ENCODE peak calls at places on chromosomes 5 and 9, in seven cellular contexts. One of them, this sample, is unnamed.

GRCh38 chr5:108661590-108662219 is 86.0 kb upstream of the FER start:
- DNase-seq in IMR-90: peak; percentile 47
- DNase-seq in esophagus squamous epithelium: no peak
- DNase-seq in fibroblast of lung: peak; percentile 44
- DNase-seq in HCT116: no peak
- DNase-seq in hepatocyte: no peak
- DNase-seq in ovary: no peak
- DNase-seq in this sample: no peak

GRCh38 chr9:125049212-125049611 is 94.1 kb downstream of the SCAI start:
- DNase-seq in IMR-90: peak; percentile 15
- DNase-seq in esophagus squamous epithelium: no peak
- DNase-seq in fibroblast of lung: peak; percentile 12
- DNase-seq in HCT116: no peak
- DNase-seq in hepatocyte: peak; percentile 7
- DNase-seq in ovary: no peak
- DNase-seq in this sample: no peak

GRCh38 chr5:160192424-160192823 is 36.9 kb upstream of the FABP6 start:
- DNase-seq in IMR-90: no peak
- DNase-seq in esophagus squamous epithelium: no peak
- DNase-seq in fibroblast of lung: no peak
- DNase-seq in HCT116: no peak
- DNase-seq in hepatocyte: no peak
- DNase-seq in ovary: no peak
- DNase-seq in this sample: no peak

GRCh38 chr9:13478235-13478634 is 198.7 kb upstream of the MPDZ start:
- DNase-seq in IMR-90: peak; percentile 6
- DNase-seq in esophagus squamous epithelium: no peak
- DNase-seq in fibroblast of lung: peak; percentile 88
- DNase-seq in HCT116: no peak
- DNase-seq in hepatocyte: no peak
- DNase-seq in ovary: no peak
- DNase-seq in this sample: no peak

GRCh38 chr5:124908603-124909451 is 162.4 kb upstream of the ZNF608 start:
- DNase-seq in IMR-90: peak; percentile 18
- DNase-seq in esophagus squamous epithelium: no peak
- DNase-seq in fibroblast of lung: peak; percentile 77
- DNase-seq in HCT116: no peak
- DNase-seq in hepatocyte: peak; percentile 40
- DNase-seq in ovary: no peak
- DNase-seq in this sample: no peak

GRCh38 chr9:111891910-111892499 is 4.6 kb upstream of the UGCG start:
- DNase-seq in IMR-90: no peak
- DNase-seq in esophagus squamous epithelium: no peak
- DNase-seq in fibroblast of lung: no peak
- DNase-seq in HCT116: peak; percentile 59
- DNase-seq in hepatocyte: peak; percentile 57
- DNase-seq in ovary: no peak
- DNase-seq in this sample: no peak

GRCh38 chr9:114037249-114037648 is 40.9 kb downstream of the AMBP start:
- DNase-seq in IMR-90: no peak
- DNase-seq in esophagus squamous epithelium: no peak
- DNase-seq in fibroblast of lung: no peak
- DNase-seq in HCT116: no peak
- DNase-seq in hepatocyte: no peak
- DNase-seq in ovary: no peak
- DNase-seq in this sample: no peak

GRCh38 chr5:134138416-134139376 is 24.2 kb downstream of the TCF7 start:
- DNase-seq in IMR-90: peak; percentile 69
- DNase-seq in esophagus squamous epithelium: no peak
- DNase-seq in fibroblast of lung: peak; percentile 68
- DNase-seq in HCT116: no peak
- DNase-seq in hepatocyte: no peak
- DNase-seq in ovary: peak; percentile 28
- DNase-seq in this sample: peak; percentile 4

GRCh38 chr5:113274836-113275414 is 159.9 kb downstream of the TSSK1B start:
- DNase-seq in IMR-90: no peak
- DNase-seq in esophagus squamous epithelium: no peak
- DNase-seq in fibroblast of lung: no peak
- DNase-seq in HCT116: no peak
- DNase-seq in hepatocyte: no peak
- DNase-seq in ovary: no peak
- DNase-seq in this sample: peak; percentile 25

GRCh38 chr9:16132513-16132912 is 579.7 kb downstream of the CCDC171 start:
- DNase-seq in IMR-90: peak; percentile 47
- DNase-seq in esophagus squamous epithelium: no peak
- DNase-seq in fibroblast of lung: peak; percentile 70
- DNase-seq in HCT116: no peak
- DNase-seq in hepatocyte: no peak
- DNase-seq in ovary: no peak
- DNase-seq in this sample: no peak

GRCh38 chr5:134444941-134445471 is 33.3 kb upstream of the CDKN2AIPNL start:
- DNase-seq in IMR-90: no peak
- DNase-seq in esophagus squamous epithelium: no peak
- DNase-seq in fibroblast of lung: no peak
- DNase-seq in HCT116: no peak
- DNase-seq in hepatocyte: no peak
- DNase-seq in ovary: no peak
- DNase-seq in this sample: no peak

DNA sequence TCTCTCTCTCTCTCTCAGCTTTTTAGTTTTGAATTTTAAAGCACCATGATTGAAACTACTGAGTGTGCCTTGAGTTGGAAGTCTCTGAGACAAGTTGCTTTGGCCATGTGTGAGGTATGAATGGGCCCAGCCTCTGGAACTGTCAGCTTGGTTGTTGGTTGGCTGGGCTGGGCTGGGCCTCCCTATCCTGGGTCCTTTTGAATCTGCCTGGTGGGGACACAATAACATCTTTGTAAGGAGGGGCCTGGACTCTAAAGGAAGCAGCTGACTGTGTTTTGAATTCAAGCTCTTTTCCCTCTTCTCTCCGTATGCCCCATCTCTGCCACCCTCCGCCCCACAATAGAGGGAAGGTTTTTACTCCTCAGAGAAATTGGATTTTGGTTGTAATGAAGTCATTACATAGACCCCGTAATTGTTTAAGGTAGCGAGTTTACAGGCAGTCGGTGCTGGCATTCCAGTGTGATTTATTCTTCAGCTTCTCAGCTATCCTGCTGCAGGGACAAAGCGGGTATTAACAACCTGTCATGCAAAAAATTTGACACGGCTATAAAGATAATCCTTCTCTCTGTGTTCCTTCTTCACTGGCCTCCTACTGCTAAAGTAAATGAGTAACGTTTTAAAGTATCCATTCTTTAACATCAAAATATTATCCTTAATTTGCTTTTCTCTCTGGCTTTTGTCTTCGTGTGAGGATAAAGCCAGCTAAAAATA is 105.4 kb downstream of the DAPK1 start:
- DNase-seq in IMR-90: no peak
- DNase-seq in esophagus squamous epithelium: no peak
- DNase-seq in fibroblast of lung: no peak
- DNase-seq in HCT116: no peak
- DNase-seq in hepatocyte: no peak
- DNase-seq in ovary: no peak
- DNase-seq in this sample: no peak
- H3K4me1 ChIP-seq in IMR-90: peaks cover 18% of the 10 kb centered on the region
- H3K4me1 ChIP-seq in esophagus squamous epithelium: peaks cover 6% of the 10 kb centered on the region
- H3K4me1 ChIP-seq in fibroblast of lung: no peaks in the 10 kb centered on the region
- H3K4me1 ChIP-seq in HCT116: peaks cover 11% of the 10 kb centered on the region
- H3K4me1 ChIP-seq in hepatocyte: peaks cover 39% of the 10 kb centered on the region
- H3K4me1 ChIP-seq in ovary: peaks cover 21% of the 10 kb centered on the region
- H3K4me1 ChIP-seq in this sample: no peaks in the 10 kb centered on the region

DNA sequence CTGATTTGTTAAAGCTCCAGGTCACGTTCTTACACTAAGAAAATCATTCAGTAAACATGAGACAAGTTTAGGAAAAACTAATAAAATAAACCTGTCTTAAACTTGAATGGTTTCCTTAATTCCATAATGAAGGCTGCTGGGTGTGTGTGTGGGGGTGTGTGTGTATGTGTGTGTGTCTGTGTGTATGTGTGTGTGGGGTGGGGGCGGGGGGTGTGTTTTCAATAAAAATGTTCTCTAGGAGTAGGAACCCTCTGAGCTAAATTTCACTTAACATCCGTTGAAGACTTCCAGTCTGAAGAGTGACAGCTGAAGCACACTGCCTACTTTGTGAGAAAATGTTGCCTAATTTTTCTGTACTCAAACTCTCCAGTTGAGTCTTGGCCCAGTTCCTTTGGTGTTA is 54.5 kb downstream of the HSPA4 start:
- DNase-seq in IMR-90: no peak
- DNase-seq in esophagus squamous epithelium: no peak
- DNase-seq in fibroblast of lung: no peak
- DNase-seq in HCT116: no peak
- DNase-seq in hepatocyte: no peak
- DNase-seq in ovary: no peak
- DNase-seq in this sample: no peak
- H3K4me1 ChIP-seq in IMR-90: peaks cover 2% of the 10 kb centered on the region
- H3K4me1 ChIP-seq in esophagus squamous epithelium: peaks cover 1% of the 10 kb centered on the region
- H3K4me1 ChIP-seq in fibroblast of lung: no peaks in the 10 kb centered on the region
- H3K4me1 ChIP-seq in HCT116: peaks cover 4% of the 10 kb centered on the region
- H3K4me1 ChIP-seq in hepatocyte: no peaks in the 10 kb centered on the region
- H3K4me1 ChIP-seq in ovary: no peaks in the 10 kb centered on the region
- H3K4me1 ChIP-seq in this sample: no peaks in the 10 kb centered on the region

GRCh38 chr9:108600896-108601295 is 254.9 kb downstream of the ACTL7B start:
- DNase-seq in IMR-90: no peak
- DNase-seq in esophagus squamous epithelium: no peak
- DNase-seq in fibroblast of lung: no peak
- DNase-seq in HCT116: no peak
- DNase-seq in hepatocyte: no peak
- DNase-seq in ovary: no peak
- DNase-seq in this sample: no peak
- H3K4me1 ChIP-seq in IMR-90: no peaks in the 10 kb centered on the region
- H3K4me1 ChIP-seq in esophagus squamous epithelium: peaks cover 38% of the 10 kb centered on the region
- H3K4me1 ChIP-seq in fibroblast of lung: no peaks in the 10 kb centered on the region
- H3K4me1 ChIP-seq in HCT116: no peaks in the 10 kb centered on the region
- H3K4me1 ChIP-seq in hepatocyte: peaks cover 4% of the 10 kb centered on the region
- H3K4me1 ChIP-seq in ovary: no peaks in the 10 kb centered on the region
- H3K4me1 ChIP-seq in this sample: no peaks in the 10 kb centered on the region

GRCh38 chr5:176537608-176538504 is 654 bp upstream of the RNF44 start:
- DNase-seq in IMR-90: peak; percentile 100
- DNase-seq in esophagus squamous epithelium: peak; percentile 98
- DNase-seq in fibroblast of lung: peak; percentile 100
- DNase-seq in HCT116: peak; percentile 99
- DNase-seq in hepatocyte: peak; percentile 100
- DNase-seq in ovary: peak; percentile 97
- DNase-seq in this sample: peak; percentile 99

GRCh38 chr5:176536902-176537607 is at the start of gene RNF44:
- DNase-seq in IMR-90: peak; percentile 97
- DNase-seq in esophagus squamous epithelium: peak; percentile 93
- DNase-seq in fibroblast of lung: peak; percentile 97
- DNase-seq in HCT116: peak; percentile 94
- DNase-seq in hepatocyte: peak; percentile 98
- DNase-seq in ovary: peak; percentile 99
- DNase-seq in this sample: peak; percentile 97

GRCh38 chr5:176540476-176540899 is 3.3 kb upstream of the RNF44 start:
- DNase-seq in IMR-90: no peak
- DNase-seq in esophagus squamous epithelium: no peak
- DNase-seq in fibroblast of lung: no peak
- DNase-seq in HCT116: no peak
- DNase-seq in hepatocyte: no peak
- DNase-seq in ovary: no peak
- DNase-seq in this sample: no peak

GRCh38 chr5:176538505-176538806 is 1.3 kb upstream of the RNF44 start:
- DNase-seq in IMR-90: no peak
- DNase-seq in esophagus squamous epithelium: no peak
- DNase-seq in fibroblast of lung: no peak
- DNase-seq in HCT116: no peak
- DNase-seq in hepatocyte: peak; percentile 25
- DNase-seq in ovary: no peak
- DNase-seq in this sample: peak; percentile 26

DNA sequence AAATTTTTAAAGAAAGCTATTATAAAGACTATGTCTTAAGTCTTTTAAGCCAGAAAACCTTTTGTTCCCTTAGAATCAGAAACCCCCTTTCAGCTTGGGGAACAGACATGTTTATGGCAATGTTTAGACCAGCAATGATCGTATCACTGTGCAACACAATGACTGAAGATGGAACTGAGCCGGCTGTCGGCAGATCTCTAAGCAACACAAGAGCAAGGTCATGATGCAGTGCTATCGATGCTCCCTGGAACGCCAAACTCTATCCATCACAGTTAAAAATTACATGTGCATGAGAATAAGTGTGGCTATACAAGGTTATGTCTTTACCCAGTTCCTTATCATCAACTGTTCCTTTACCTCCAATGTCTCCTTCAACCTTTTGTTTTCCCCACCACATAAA is 1.8 kb upstream of the RNF44 start:
- DNase-seq in IMR-90: no peak
- DNase-seq in esophagus squamous epithelium: no peak
- DNase-seq in fibroblast of lung: no peak
- DNase-seq in HCT116: no peak
- DNase-seq in hepatocyte: no peak
- DNase-seq in ovary: no peak
- DNase-seq in this sample: no peak
- H3K4me1 ChIP-seq in IMR-90: peaks cover 25% of the 10 kb centered on the region
- H3K4me1 ChIP-seq in esophagus squamous epithelium: peaks cover 40% of the 10 kb centered on the region
- H3K4me1 ChIP-seq in fibroblast of lung: peaks cover 24% of the 10 kb centered on the region
- H3K4me1 ChIP-seq in HCT116: peaks cover 53% of the 10 kb centered on the region
- H3K4me1 ChIP-seq in hepatocyte: peaks cover 43% of the 10 kb centered on the region
- H3K4me1 ChIP-seq in ovary: peaks cover 15% of the 10 kb centered on the region
- H3K4me1 ChIP-seq in this sample: peaks cover 53% of the 10 kb centered on the region